ENCODE peak calls at places on chromosomes 13 and 19, in seven cellular contexts. S, B, Q, J, W, C and A are unnamed samples.

GRCh38 chr13:31538067-31539042 is 201.0 kb upstream of the RXFP2 start:
- DNase-seq in S (no peak), J (no peak), Q (no peak), C (peak), B (peak), W (no peak), A (peak)

GRCh38 chr19:56476671-56477428 is at the start of gene ZNF667:
- DNase-seq in Q (peak), J (no peak), C (no peak), S (no peak), B (no peak), W (no peak), A (peak)

GRCh38 chr19:55493052-55493649 is 4.9 kb downstream of the SSC5D start:
- DNase-seq in Q (no peak), J (no peak), S (peak), C (no peak), W (no peak), B (no peak), A (no peak)

GRCh38 chr19:28686741-28687140 is 526.2 kb downstream of the UQCRFS1 start:
- DNase-seq in J (no peak), Q (no peak), W (no peak), S (no peak), B (no peak), C (no peak), A (no peak)

GRCh38 chr13:41691276-41691675 is 233.9 kb downstream of the RGCC start:
- DNase-seq in C (no peak), B (no peak), J (no peak), Q (no peak), S (no peak), W (no peak), A (no peak)

GRCh38 chr13:20475927-20476691 is 49.5 kb downstream of the CRYL1 start:
- DNase-seq in S (no peak), J (no peak), B (peak), C (peak), Q (no peak), W (no peak), A (no peak)

GRCh38 chr19:30927705-30928104 is 421.5 kb downstream of the TSHZ3 start:
- DNase-seq in J (no peak), Q (no peak), B (no peak), C (no peak), W (no peak), S (no peak), A (no peak)

GRCh38 chr19:30492581-30492980 is 120.4 kb downstream of the ZNF536 start:
- DNase-seq in B (no peak), W (no peak), Q (no peak), C (no peak), J (no peak), S (no peak), A (no peak)

GRCh38 chr13:85277753-85278152 is 521.5 kb downstream of the SLITRK6 start:
- DNase-seq in Q (no peak), C (no peak), S (no peak), J (peak), W (no peak), B (no peak), A (no peak)

GRCh38 chr19:39208175-39208795 is 4.2 kb upstream of the SYCN start:
- DNase-seq in S (no peak), Q (no peak), C (no peak), B (no peak), J (no peak), W (no peak), A (no peak)

GRCh38 chr19:19485161-19485997 is 30.0 kb downstream of the TSSK6 start:
- DNase-seq in J (no peak), S (no peak), B (no peak), W (no peak), C (no peak), Q (no peak), A (no peak)

GRCh38 chr19:50658438-50659317 is 9.4 kb downstream of the C19orf81 start:
- DNase-seq in S (peak), Q (peak), B (peak), J (peak), W (peak), C (peak), A (peak)

GRCh38 chr13:100694722-100695644 is 20.4 kb upstream of the TMTC4 start:
- DNase-seq in B (peak), J (peak), W (no peak), S (no peak), Q (peak), C (peak), A (peak)

GRCh38 chr19:16457195-16457953 is 14.4 kb downstream of the EPS15L1 start:
- DNase-seq in B (peak), S (peak), W (no peak), J (no peak), C (no peak), Q (peak), A (no peak)

GRCh38 chr19:17865364-17866311 is 5.9 kb downstream of the RPL18A start:
- DNase-seq in J (no peak), C (peak), S (no peak), Q (no peak), W (no peak), B (peak), A (no peak)

GRCh38 chr13:30576528-30576927 is 41.2 kb upstream of the USPL1 start:
- DNase-seq in J (no peak), C (peak), W (peak), B (no peak), Q (peak), S (no peak), A (no peak)

GRCh38 chr13:27770809-27771208 is 21.5 kb upstream of the GSX1 start:
- DNase-seq in B (no peak), S (no peak), J (peak), C (peak), Q (no peak), W (no peak), A (no peak)

GRCh38 chr19:55119053-55119452 is 1.6 kb upstream of the PPP1R12C start:
- DNase-seq in S (no peak), B (no peak), J (no peak), W (no peak), C (no peak), Q (no peak), A (no peak)

GRCh38 chr19:50994129-50994528 is 7.3 kb downstream of the KLK8 start:
- DNase-seq in Q (no peak), S (no peak), C (no peak), B (no peak), J (peak), W (no peak), A (no peak)

GRCh38 chr19:33344611-33345010 is 28.9 kb upstream of the CEBPG start:
- DNase-seq in J (no peak), C (no peak), S (no peak), Q (no peak), B (no peak), W (no peak), A (no peak)

DNA sequence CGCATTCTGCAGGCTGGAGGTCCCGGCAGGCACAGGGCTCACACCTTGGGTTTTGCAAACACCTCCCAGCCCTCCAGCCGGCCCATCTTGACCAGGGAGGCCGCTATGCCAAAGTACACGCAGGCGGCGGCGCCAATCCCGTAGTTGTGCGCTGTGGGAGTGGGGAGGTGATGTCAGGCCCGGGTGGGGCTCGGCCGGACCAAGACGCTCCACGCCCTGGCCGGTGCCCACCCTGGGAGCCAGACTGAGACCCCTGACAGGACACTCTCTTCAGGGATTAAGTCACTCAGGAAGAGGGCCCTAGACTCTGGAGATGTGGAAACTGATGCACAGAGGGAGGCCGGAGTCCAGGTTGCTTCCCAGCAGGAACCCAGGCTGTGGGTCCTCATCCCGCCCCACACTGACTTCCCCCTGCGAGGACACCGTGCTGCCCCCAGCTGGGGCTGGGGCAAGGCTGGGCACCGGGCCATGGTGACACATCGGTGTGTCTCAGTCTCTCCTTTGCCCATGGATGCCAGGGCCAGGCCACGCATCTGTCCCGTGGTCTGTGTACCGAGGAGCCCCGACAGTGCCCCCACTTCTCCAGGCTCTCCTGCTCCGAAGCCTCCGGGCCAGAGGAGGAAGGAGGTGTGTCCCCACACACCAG is 8.8 kb downstream of the NDUFA11 start:
- DNase-seq in W (no peak), Q (peak), C (no peak), J (no peak), B (no peak), S (no peak), A (no peak)
- TF ChIP-seq POLR2A in W (no peak), Q (no peak), C (no peak), J (no peak), B (no peak), S (no peak), A (no peak)

GRCh38 chr13:51451467-51452390 is 1.1 kb downstream of the INTS6 start:
- DNase-seq in B (peak), C (peak), W (peak), J (peak), Q (peak), S (peak), A (no peak)
- TF ChIP-seq POLR2A in B (no peak), C (peak), W (no peak), J (peak), Q (no peak), S (no peak), A (no peak)

DNA sequence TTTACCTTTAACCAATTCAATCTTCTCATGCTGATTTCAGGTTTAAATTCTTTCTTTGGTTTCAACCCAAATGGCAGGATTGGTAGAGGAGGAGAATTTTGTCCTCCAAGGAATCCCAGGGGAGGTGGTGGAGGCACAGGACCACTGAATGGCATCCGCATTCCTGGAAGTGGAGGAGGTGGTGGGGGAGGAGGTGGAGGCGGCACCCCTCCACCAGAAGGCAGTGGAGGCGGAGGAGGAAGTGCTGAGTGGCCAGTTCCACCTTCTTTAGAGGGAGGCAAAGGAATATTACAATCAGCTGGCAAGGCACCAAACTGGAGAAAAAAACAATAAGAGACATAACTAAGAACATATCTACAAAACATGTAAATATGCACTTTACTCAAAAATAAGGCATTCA is 192.9 kb downstream of the DIAPH3 start:
- DNase-seq in C (no peak), S (no peak), W (no peak), Q (no peak), J (no peak), B (no peak), A (no peak)
- TF ChIP-seq POLR2A in C (no peak), S (no peak), W (no peak), Q (no peak), J (no peak), B (no peak), A (no peak)

GRCh38 chr13:50783940-50784339 is 59.6 kb downstream of the DLEU7 start:
- DNase-seq in S (no peak), C (no peak), Q (no peak), J (no peak), W (no peak), B (no peak), A (no peak)

GRCh38 chr13:50780201-50781015 is 63.1 kb downstream of the DLEU7 start:
- DNase-seq in W (no peak), B (no peak), S (no peak), J (no peak), Q (no peak), C (no peak), A (no peak)

GRCh38 chr13:50783066-50783465 is 60.4 kb downstream of the DLEU7 start:
- DNase-seq in J (no peak), B (no peak), C (no peak), W (no peak), S (no peak), Q (no peak), A (no peak)

DNA sequence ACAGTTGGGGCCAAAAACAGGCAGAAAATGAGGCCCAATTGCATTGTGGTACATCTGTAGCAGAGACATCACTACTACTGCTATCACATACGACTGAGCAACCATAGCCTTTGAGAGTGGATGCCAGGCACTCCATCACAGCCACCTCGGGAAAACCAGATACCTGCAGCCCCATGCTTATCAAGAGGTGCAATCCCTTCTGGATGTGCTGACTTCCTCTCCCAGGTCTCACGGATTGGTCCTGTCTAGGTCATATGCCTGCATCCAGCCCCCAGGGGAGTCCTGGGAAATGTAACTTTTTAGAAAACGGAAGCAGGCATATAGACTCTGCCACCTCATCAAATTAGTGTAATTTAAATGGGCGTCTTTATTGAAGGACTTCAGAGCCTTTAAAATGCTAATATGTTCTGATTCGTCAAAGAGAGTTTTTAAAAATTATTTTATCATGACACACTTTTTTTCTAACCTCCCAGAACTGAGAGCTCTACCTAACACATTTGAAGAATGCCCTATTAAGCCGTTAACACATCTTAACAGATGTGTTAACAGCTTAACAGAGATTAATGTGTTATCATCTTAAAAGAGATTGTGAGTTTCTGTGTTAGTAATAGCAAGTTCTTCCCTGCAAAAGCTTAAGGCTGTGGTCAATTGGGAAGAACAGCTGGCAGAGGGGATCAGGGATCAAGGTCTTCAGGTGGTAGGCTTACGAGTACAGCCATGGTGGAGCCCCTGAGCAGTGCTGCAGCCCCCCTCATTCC is 63.9 kb downstream of the DLEU7 start:
- DNase-seq in W (no peak), Q (no peak), S (no peak), J (no peak), B (no peak), C (no peak), A (no peak)
- TF ChIP-seq POLR2A in W (no peak), Q (no peak), S (no peak), J (no peak), B (no peak), C (no peak), A (no peak)

GRCh38 chr19:42396542-42397314 is 6.6 kb upstream of the CNFN start:
- DNase-seq in B (peak), W (peak), C (peak), J (peak), S (peak), Q (peak), A (peak)
- TF ChIP-seq POLR2A in B (no peak), W (no peak), C (peak), J (peak), S (peak), Q (peak), A (peak)

GRCh38 chr19:11399667-11400066 is 15.6 kb upstream of the EPOR start:
- DNase-seq in Q (no peak), J (no peak), B (no peak), S (no peak), C (no peak), W (no peak), A (no peak)
- TF ChIP-seq POLR2A in Q (no peak), J (no peak), B (no peak), S (no peak), C (no peak), W (no peak), A (no peak)

GRCh38 chr13:79663420-79663819 is 182.5 kb downstream of the NDFIP2 start:
- DNase-seq in Q (no peak), J (no peak), C (no peak), B (no peak), W (no peak), S (no peak), A (no peak)
- TF ChIP-seq POLR2A in Q (no peak), J (no peak), C (no peak), B (no peak), W (no peak), S (no peak), A (no peak)

DNA sequence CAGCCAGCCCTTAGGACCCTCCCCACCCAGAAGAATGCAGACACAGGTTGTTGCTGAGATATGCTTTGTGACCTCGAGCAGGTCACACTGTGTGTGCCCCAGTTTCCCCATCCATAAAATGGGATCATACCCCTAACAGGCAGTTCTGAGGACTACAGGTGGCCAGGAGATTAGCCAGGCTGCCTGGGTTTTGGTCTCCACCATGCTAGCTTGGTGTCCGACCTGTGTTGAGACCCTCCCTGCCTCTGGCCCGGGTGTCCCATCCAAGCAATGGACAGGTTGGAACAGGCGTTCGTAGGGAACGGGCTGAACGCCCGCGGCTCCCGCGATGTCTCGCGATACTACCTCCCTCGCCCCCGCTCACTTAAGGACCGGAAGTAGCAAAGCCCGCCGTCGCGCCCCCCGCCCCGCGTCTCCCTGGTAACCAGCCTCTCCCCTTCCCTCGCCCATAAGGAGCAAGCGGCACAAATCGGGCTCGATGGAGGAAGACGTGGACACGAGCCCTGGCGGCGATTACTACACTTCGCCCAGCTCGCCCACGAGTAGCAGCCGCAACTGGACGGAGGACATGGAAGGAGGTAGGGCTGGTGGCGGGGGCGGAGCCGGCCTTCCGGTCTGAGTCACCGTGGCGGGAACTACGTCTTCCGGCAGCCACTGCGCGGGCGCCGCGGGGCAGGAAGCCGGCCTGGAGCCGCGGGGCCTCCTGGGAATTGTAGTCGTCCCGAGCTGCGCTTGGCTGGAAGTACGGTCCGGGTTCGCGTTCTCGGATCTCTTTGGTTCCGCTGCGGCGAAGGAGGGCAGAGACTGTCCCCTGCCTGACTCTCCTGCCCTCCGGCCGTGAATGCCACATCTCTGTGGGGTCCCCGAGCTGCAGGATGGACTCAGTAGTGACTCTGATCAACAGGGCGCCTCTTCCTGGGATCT is 45.4 kb downstream of the SMIM24 start:
- DNase-seq in B (peak), J (peak), W (peak), S (peak), C (peak), Q (peak), A (peak)
- TF ChIP-seq POLR2A in B (no peak), J (no peak), W (no peak), S (no peak), C (peak), Q (no peak), A (no peak)

GRCh38 chr13:73245271-73245670 is 186.5 kb downstream of the KLF5 start:
- DNase-seq in S (no peak), Q (no peak), B (no peak), J (no peak), C (no peak), W (no peak), A (no peak)
- TF ChIP-seq POLR2A in S (no peak), Q (no peak), B (no peak), J (no peak), C (no peak), W (no peak), A (no peak)

DNA sequence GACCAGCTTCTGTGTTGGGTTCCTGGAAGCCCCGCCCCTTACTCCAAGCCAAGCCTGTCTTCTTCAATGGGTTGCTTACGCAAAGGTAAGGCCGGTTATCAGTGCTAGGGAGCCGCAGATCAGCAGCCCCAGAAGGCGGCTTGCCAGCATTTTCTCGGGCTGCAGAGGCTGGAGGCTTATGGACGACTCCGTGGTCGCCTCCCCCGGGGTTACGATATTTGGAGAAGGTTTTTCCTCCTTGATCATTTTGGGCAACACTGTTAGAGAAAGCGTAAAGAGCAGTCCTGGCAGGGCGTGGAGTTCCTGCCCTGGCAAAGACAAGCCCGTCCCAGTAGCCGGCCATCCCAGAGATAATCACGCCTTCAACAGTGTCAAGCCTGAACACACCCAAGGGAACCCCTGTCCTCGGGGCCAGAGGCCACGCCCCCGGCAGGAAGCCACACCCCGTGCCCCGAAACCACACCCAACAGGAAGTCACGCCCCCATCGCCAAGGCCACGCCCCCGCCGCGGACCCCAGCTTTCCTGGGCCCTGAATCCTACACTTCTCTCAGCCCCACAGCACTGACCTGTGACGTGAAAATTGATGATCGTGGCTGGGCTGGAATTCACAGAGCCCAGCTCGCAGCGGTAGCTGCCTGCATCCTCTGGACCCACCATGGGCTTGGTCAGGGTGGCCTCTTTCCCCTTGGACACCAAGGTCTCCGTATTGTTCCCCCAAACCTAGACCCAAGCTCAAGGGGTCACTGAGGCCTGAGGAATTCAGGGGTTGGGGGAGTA is 1.0 kb upstream of the RASIP1 start:
- DNase-seq in S (peak), B (peak), Q (peak), C (peak), W (no peak), J (peak), A (no peak)
- TF ChIP-seq POLR2A in S (no peak), B (no peak), Q (no peak), C (peak), W (no peak), J (no peak), A (no peak)